ENCODE peak calls at places on chromosomes 3 and 15, in seven cellular contexts. O, E, A, U, I, Y and W are unnamed samples.

GRCh38 chr3:56753206-56753605 is 48.5 kb downstream of the ARHGEF3 start:
- DNase-seq in A (peak), E (no peak), I (no peak), U (no peak), O (no peak), Y (no peak), W (no peak)

GRCh38 chr15:38073278-38073930 is 139.0 kb downstream of the TMCO5A start:
- DNase-seq in E (peak), Y (peak), O (no peak), I (peak), A (no peak), U (peak), W (no peak)

GRCh38 chr15:69000725-69001503 is 13.6 kb upstream of the NOX5 start:
- DNase-seq in U (no peak), Y (no peak), E (no peak), O (no peak), I (no peak), A (no peak), W (no peak)

GRCh38 chr3:27224197-27224596 is 145.0 kb downstream of the NEK10 start:
- DNase-seq in U (no peak), Y (no peak), I (no peak), O (no peak), E (no peak), A (no peak), W (no peak)

GRCh38 chr3:72350761-72351505 is 497.3 kb downstream of the SHQ1 start:
- DNase-seq in E (no peak), A (no peak), U (no peak), Y (no peak), O (no peak), I (no peak), W (no peak)

GRCh38 chr3:176785207-176785606 is 412.1 kb downstream of the TBL1XR1 start:
- DNase-seq in A (no peak), I (no peak), E (no peak), Y (no peak), O (no peak), U (no peak), W (no peak)

GRCh38 chr15:61689067-61689466 is 371.2 kb downstream of the VPS13C start:
- DNase-seq in O (no peak), Y (no peak), A (no peak), I (no peak), U (no peak), E (no peak), W (no peak)

GRCh38 chr15:49530106-49530505 is 90.5 kb downstream of the FAM227B start:
- DNase-seq in Y (no peak), U (no peak), O (no peak), I (no peak), A (no peak), E (no peak), W (no peak)

GRCh38 chr15:101264911-101265641 is 12.2 kb downstream of the SELENOS start:
- DNase-seq in A (peak), U (no peak), O (no peak), E (no peak), I (no peak), Y (no peak), W (no peak)

GRCh38 chr15:85545185-85545584 is 164.8 kb downstream of the AKAP13 start:
- DNase-seq in O (no peak), Y (no peak), U (no peak), A (no peak), I (no peak), E (no peak), W (no peak)

GRCh38 chr3:178255315-178255714 is 280.9 kb upstream of the KCNMB2 start:
- DNase-seq in A (no peak), U (no peak), E (peak), O (no peak), I (peak), Y (no peak), W (no peak)

GRCh38 chr15:66224946-66225345 is 28.6 kb downstream of the MEGF11 start:
- DNase-seq in Y (no peak), A (no peak), E (no peak), O (no peak), I (no peak), U (no peak), W (no peak)

GRCh38 chr3:146218880-146219866 is 31.7 kb downstream of the PLSCR4 start:
- DNase-seq in O (no peak), A (peak), U (peak), E (peak), Y (peak), I (peak), W (no peak)

GRCh38 chr3:23806322-23807160 is 786 bp downstream of the UBE2E1 start:
- DNase-seq in Y (peak), I (peak), O (peak), E (peak), U (peak), A (peak), W (no peak)

GRCh38 chr15:41809121-41809520 is 18.8 kb upstream of the JMJD7 start:
- DNase-seq in U (no peak), I (no peak), O (no peak), Y (no peak), E (no peak), A (no peak), W (no peak)

GRCh38 chr15:52464478-52464877 is 64.2 kb downstream of the MYO5A start:
- DNase-seq in I (no peak), A (peak), O (no peak), Y (no peak), E (no peak), U (no peak), W (no peak)

GRCh38 chr15:57500979-57501576 is 90.6 kb upstream of the MYZAP start:
- DNase-seq in O (no peak), A (no peak), U (no peak), Y (no peak), E (peak), I (peak), W (no peak)

GRCh38 chr15:88284441-88285106 is 28.0 kb upstream of the NTRK3 start:
- DNase-seq in Y (no peak), U (no peak), O (no peak), I (no peak), A (no peak), E (no peak), W (no peak)

GRCh38 chr15:61661791-61662190 is 398.5 kb downstream of the VPS13C start:
- DNase-seq in E (no peak), A (no peak), I (peak), U (no peak), O (no peak), Y (peak), W (no peak)